ENCODE peak calls at places on chromosomes 2 and 18, in four cellular contexts. One of them, this sample, is unnamed.

GRCh38 chr2:64202206-64202864 is 58.1 kb upstream of the PELI1 start:
- DNase-seq in ACHN: no peak
- DNase-seq in iris pigment epithelial cell: peak; percentile 65
- DNase-seq in SK-MEL-5: peak; percentile 25
- DNase-seq in this sample: no peak

GRCh38 chr2:236083934-236084333 is 84.3 kb downstream of the GBX2 start:
- DNase-seq in iris pigment epithelial cell: no peak
- DNase-seq in ACHN: no peak
- DNase-seq in SK-MEL-5: no peak
- DNase-seq in this sample: no peak

GRCh38 chr2:194696690-194697089 is 960.3 kb upstream of the SLC39A10 start:
- DNase-seq in ACHN: no peak
- DNase-seq in SK-MEL-5: no peak
- DNase-seq in iris pigment epithelial cell: no peak
- DNase-seq in this sample: no peak

GRCh38 chr2:240555541-240556250 is 2.1 kb downstream of the ANKMY1 start:
- DNase-seq in SK-MEL-5: no peak
- DNase-seq in iris pigment epithelial cell: no peak
- DNase-seq in ACHN: no peak
- DNase-seq in this sample: no peak

GRCh38 chr2:238716171-238716570 is 131.7 kb upstream of the TWIST2 start:
- DNase-seq in iris pigment epithelial cell: no peak
- DNase-seq in SK-MEL-5: no peak
- DNase-seq in ACHN: no peak
- DNase-seq in this sample: no peak

GRCh38 chr2:199950396-199950795 is 4.9 kb downstream of the TYW5 start:
- DNase-seq in iris pigment epithelial cell: no peak
- DNase-seq in SK-MEL-5: no peak
- DNase-seq in ACHN: no peak
- DNase-seq in this sample: no peak

GRCh38 chr2:72988726-72989273 is 71.5 kb downstream of the EMX1 start:
- DNase-seq in SK-MEL-5: no peak
- DNase-seq in iris pigment epithelial cell: no peak
- DNase-seq in ACHN: no peak
- DNase-seq in this sample: no peak

GRCh38 chr2:24819442-24820174 is 26.4 kb downstream of the CENPO start:
- DNase-seq in ACHN: no peak
- DNase-seq in SK-MEL-5: no peak
- DNase-seq in iris pigment epithelial cell: no peak
- DNase-seq in this sample: no peak

GRCh38 chr2:26650713-26651457 is 9.7 kb upstream of the CIB4 start:
- DNase-seq in ACHN: no peak
- DNase-seq in iris pigment epithelial cell: no peak
- DNase-seq in SK-MEL-5: no peak
- DNase-seq in this sample: no peak

GRCh38 chr2:190537765-190538164 is 3.2 kb upstream of the NEMP2 start:
- DNase-seq in iris pigment epithelial cell: peak; percentile 20
- DNase-seq in ACHN: no peak
- DNase-seq in SK-MEL-5: peak; percentile 70
- DNase-seq in this sample: peak; percentile 51

GRCh38 chr2:201129044-201129505 is 13.1 kb downstream of the CFLAR start:
- DNase-seq in ACHN: no peak
- DNase-seq in SK-MEL-5: no peak
- DNase-seq in iris pigment epithelial cell: peak; percentile 87
- DNase-seq in this sample: peak; percentile 92

GRCh38 chr2:16167471-16168426 is 227.4 kb downstream of the MYCN start:
- DNase-seq in ACHN: no peak
- DNase-seq in SK-MEL-5: no peak
- DNase-seq in iris pigment epithelial cell: no peak
- DNase-seq in this sample: no peak

GRCh38 chr2:20444993-20445910 is 1.6 kb upstream of the RHOB start:
- DNase-seq in ACHN: no peak
- DNase-seq in SK-MEL-5: no peak
- DNase-seq in iris pigment epithelial cell: no peak
- DNase-seq in this sample: no peak

GRCh38 chr2:148653437-148653836 is 8.9 kb downstream of the EPC2 start:
- DNase-seq in ACHN: no peak
- DNase-seq in SK-MEL-5: no peak
- DNase-seq in iris pigment epithelial cell: peak; percentile 15
- DNase-seq in this sample: no peak

GRCh38 chr2:15407666-15408065 is 153.5 kb downstream of the NBAS start:
- DNase-seq in ACHN: no peak
- DNase-seq in SK-MEL-5: no peak
- DNase-seq in iris pigment epithelial cell: no peak
- DNase-seq in this sample: no peak

GRCh38 chr2:73028841-73029240 is 42.7 kb downstream of the SFXN5 start:
- DNase-seq in ACHN: no peak
- DNase-seq in iris pigment epithelial cell: no peak
- DNase-seq in SK-MEL-5: no peak
- DNase-seq in this sample: no peak

GRCh38 chr2:44233450-44234128 is 41.7 kb upstream of the SLC3A1 start:
- DNase-seq in SK-MEL-5: peak; percentile 41
- DNase-seq in iris pigment epithelial cell: peak; percentile 74
- DNase-seq in ACHN: peak; percentile 89
- DNase-seq in this sample: peak; percentile 72

GRCh38 chr2:239461551-239462515 is 61.0 kb upstream of the HDAC4 start:
- DNase-seq in ACHN: no peak
- DNase-seq in SK-MEL-5: no peak
- DNase-seq in iris pigment epithelial cell: no peak
- DNase-seq in this sample: no peak

GRCh38 chr2:75211371-75211770 is 12.1 kb upstream of the TACR1 start:
- DNase-seq in iris pigment epithelial cell: no peak
- DNase-seq in ACHN: no peak
- DNase-seq in SK-MEL-5: no peak
- DNase-seq in this sample: no peak

GRCh38 chr18:27057459-27058302 is 127.4 kb downstream of the CHST9 start:
- DNase-seq in SK-MEL-5: no peak
- DNase-seq in iris pigment epithelial cell: no peak
- DNase-seq in ACHN: no peak
- DNase-seq in this sample: no peak

GRCh38 chr2:80326214-80326613 is 21.7 kb upstream of the LRRTM1 start:
- DNase-seq in ACHN: peak; percentile 40
- DNase-seq in SK-MEL-5: peak; percentile 69
- DNase-seq in iris pigment epithelial cell: peak; percentile 38
- DNase-seq in this sample: peak; percentile 10

GRCh38 chr18:26655614-26656400 is 107.5 kb upstream of the KCTD1 start:
- DNase-seq in SK-MEL-5: peak; percentile 60
- DNase-seq in iris pigment epithelial cell: peak; percentile 42
- DNase-seq in ACHN: peak; percentile 61
- DNase-seq in this sample: peak; percentile 29

GRCh38 chr2:45570671-45571334 is 40.3 kb downstream of the SRBD1 start:
- DNase-seq in ACHN: no peak
- DNase-seq in iris pigment epithelial cell: no peak
- DNase-seq in SK-MEL-5: no peak
- DNase-seq in this sample: no peak

GRCh38 chr2:23760746-23761145 is 166.2 kb downstream of the ATAD2B start:
- DNase-seq in iris pigment epithelial cell: peak; percentile 68
- DNase-seq in ACHN: peak; percentile 46
- DNase-seq in SK-MEL-5: peak; percentile 53
- DNase-seq in this sample: peak; percentile 39

GRCh38 chr2:195319112-195319460 is 337.9 kb upstream of the SLC39A10 start:
- DNase-seq in iris pigment epithelial cell: peak; percentile 85
- DNase-seq in SK-MEL-5: no peak
- DNase-seq in ACHN: peak; percentile 67
- DNase-seq in this sample: peak; percentile 72

GRCh38 chr2:3675687-3676086 is 17.7 kb downstream of the ALLC start:
- DNase-seq in iris pigment epithelial cell: no peak
- DNase-seq in ACHN: no peak
- DNase-seq in SK-MEL-5: no peak
- DNase-seq in this sample: no peak

GRCh38 chr2:109134741-109135571 is 6.0 kb downstream of the SH3RF3 start:
- DNase-seq in SK-MEL-5: no peak
- DNase-seq in ACHN: no peak
- DNase-seq in iris pigment epithelial cell: no peak
- DNase-seq in this sample: no peak

GRCh38 chr2:41970898-41971660 is 76.7 kb upstream of the PKDCC start:
- DNase-seq in ACHN: no peak
- DNase-seq in iris pigment epithelial cell: peak; percentile 14
- DNase-seq in SK-MEL-5: no peak
- DNase-seq in this sample: peak; percentile 17

This sample was measured in astrocyte.